ENCODE peak calls at places on chromosomes 12 and 14, in nine cellular contexts. One of them, this sample, is unnamed.

GRCh38 chr12:101678081-101678480 is 19.4 kb upstream of the CHPT1 start:
- DNase-seq in T-cell: no peak
- DNase-seq in substantia nigra: no peak
- DNase-seq in activated CD4-positive, alpha-beta memory T cell treated with anti-CD3 and anti-CD28 coated beads for 36 hours: no peak
- DNase-seq in GM23338: no peak
- DNase-seq in NCI-H1105 treated with DMSO at 0.1 percent for 48 hours: no peak
- DNase-seq in fibroblast of mammary gland: no peak
- DNase-seq in SJSA1: no peak
- DNase-seq in kidney: no peak
- DNase-seq in this sample: no peak

GRCh38 chr12:111773801-111774551 is 7.2 kb downstream of the ALDH2 start:
- DNase-seq in activated CD4-positive, alpha-beta memory T cell treated with anti-CD3 and anti-CD28 coated beads for 36 hours: no peak
- DNase-seq in substantia nigra: no peak
- DNase-seq in T-cell: no peak
- DNase-seq in kidney: peak; percentile 75
- DNase-seq in NCI-H1105 treated with DMSO at 0.1 percent for 48 hours: no peak
- DNase-seq in fibroblast of mammary gland: peak; percentile 93
- DNase-seq in SJSA1: peak; percentile 63
- DNase-seq in GM23338: no peak
- DNase-seq in this sample: no peak

GRCh38 chr14:86574778-86575129 is 1044.8 kb downstream of the FLRT2 start:
- DNase-seq in fibroblast of mammary gland: no peak
- DNase-seq in substantia nigra: no peak
- DNase-seq in kidney: no peak
- DNase-seq in NCI-H1105 treated with DMSO at 0.1 percent for 48 hours: no peak
- DNase-seq in activated CD4-positive, alpha-beta memory T cell treated with anti-CD3 and anti-CD28 coated beads for 36 hours: no peak
- DNase-seq in GM23338: no peak
- DNase-seq in SJSA1: no peak
- DNase-seq in T-cell: no peak
- DNase-seq in this sample: no peak

GRCh38 chr12:116492703-116493324 is 66.4 kb upstream of the MAP1LC3B2 start:
- DNase-seq in substantia nigra: no peak
- DNase-seq in activated CD4-positive, alpha-beta memory T cell treated with anti-CD3 and anti-CD28 coated beads for 36 hours: peak; percentile 19
- DNase-seq in NCI-H1105 treated with DMSO at 0.1 percent for 48 hours: no peak
- DNase-seq in GM23338: peak; percentile 58
- DNase-seq in T-cell: no peak
- DNase-seq in fibroblast of mammary gland: peak; percentile 95
- DNase-seq in kidney: no peak
- DNase-seq in SJSA1: no peak
- DNase-seq in this sample: no peak

GRCh38 chr12:118122264-118122663 is 13.7 kb upstream of the PEBP1 start:
- DNase-seq in NCI-H1105 treated with DMSO at 0.1 percent for 48 hours: no peak
- DNase-seq in GM23338: no peak
- DNase-seq in substantia nigra: no peak
- DNase-seq in SJSA1: no peak
- DNase-seq in activated CD4-positive, alpha-beta memory T cell treated with anti-CD3 and anti-CD28 coated beads for 36 hours: no peak
- DNase-seq in fibroblast of mammary gland: no peak
- DNase-seq in T-cell: no peak
- DNase-seq in kidney: peak; percentile 39
- DNase-seq in this sample: no peak

GRCh38 chr12:95182868-95183415 is 34.3 kb downstream of the FGD6 start:
- DNase-seq in SJSA1: peak; percentile 65
- DNase-seq in GM23338: no peak
- DNase-seq in T-cell: no peak
- DNase-seq in activated CD4-positive, alpha-beta memory T cell treated with anti-CD3 and anti-CD28 coated beads for 36 hours: peak; percentile 45
- DNase-seq in fibroblast of mammary gland: peak; percentile 73
- DNase-seq in NCI-H1105 treated with DMSO at 0.1 percent for 48 hours: no peak
- DNase-seq in kidney: no peak
- DNase-seq in substantia nigra: no peak
- DNase-seq in this sample: no peak

GRCh38 chr14:47186491-47186890 is 488.9 kb downstream of the MDGA2 start:
- DNase-seq in fibroblast of mammary gland: peak; percentile 3
- DNase-seq in SJSA1: no peak
- DNase-seq in T-cell: no peak
- DNase-seq in activated CD4-positive, alpha-beta memory T cell treated with anti-CD3 and anti-CD28 coated beads for 36 hours: no peak
- DNase-seq in GM23338: no peak
- DNase-seq in substantia nigra: no peak
- DNase-seq in NCI-H1105 treated with DMSO at 0.1 percent for 48 hours: peak; percentile 57
- DNase-seq in kidney: no peak
- DNase-seq in this sample: no peak

GRCh38 chr14:67710209-67710608 is 8.5 kb downstream of the RDH12 start:
- DNase-seq in fibroblast of mammary gland: peak; percentile 23
- DNase-seq in SJSA1: no peak
- DNase-seq in kidney: no peak
- DNase-seq in T-cell: no peak
- DNase-seq in NCI-H1105 treated with DMSO at 0.1 percent for 48 hours: no peak
- DNase-seq in substantia nigra: no peak
- DNase-seq in activated CD4-positive, alpha-beta memory T cell treated with anti-CD3 and anti-CD28 coated beads for 36 hours: no peak
- DNase-seq in GM23338: peak; percentile 67
- DNase-seq in this sample: no peak

GRCh38 chr14:94481468-94482131 is 5.6 kb upstream of the SERPINA9 start:
- DNase-seq in kidney: no peak
- DNase-seq in fibroblast of mammary gland: peak; percentile 45
- DNase-seq in NCI-H1105 treated with DMSO at 0.1 percent for 48 hours: no peak
- DNase-seq in activated CD4-positive, alpha-beta memory T cell treated with anti-CD3 and anti-CD28 coated beads for 36 hours: peak; percentile 31
- DNase-seq in GM23338: no peak
- DNase-seq in SJSA1: no peak
- DNase-seq in substantia nigra: no peak
- DNase-seq in T-cell: no peak
- DNase-seq in this sample: peak; percentile 56

GRCh38 chr12:76883151-76883550 is 4.3 kb upstream of the CSRP2 start:
- DNase-seq in GM23338: no peak
- DNase-seq in kidney: no peak
- DNase-seq in substantia nigra: no peak
- DNase-seq in SJSA1: no peak
- DNase-seq in activated CD4-positive, alpha-beta memory T cell treated with anti-CD3 and anti-CD28 coated beads for 36 hours: no peak
- DNase-seq in T-cell: no peak
- DNase-seq in NCI-H1105 treated with DMSO at 0.1 percent for 48 hours: no peak
- DNase-seq in fibroblast of mammary gland: peak; percentile 30
- DNase-seq in this sample: no peak

GRCh38 chr14:60710506-60710905 is 13.6 kb downstream of the SIX4 start:
- DNase-seq in activated CD4-positive, alpha-beta memory T cell treated with anti-CD3 and anti-CD28 coated beads for 36 hours: no peak
- DNase-seq in kidney: no peak
- DNase-seq in T-cell: no peak
- DNase-seq in NCI-H1105 treated with DMSO at 0.1 percent for 48 hours: no peak
- DNase-seq in SJSA1: no peak
- DNase-seq in fibroblast of mammary gland: no peak
- DNase-seq in substantia nigra: no peak
- DNase-seq in GM23338: peak; percentile 24
- DNase-seq in this sample: no peak

GRCh38 chr12:103820881-103821489 is 20.0 kb downstream of the NT5DC3 start:
- DNase-seq in kidney: no peak
- DNase-seq in GM23338: no peak
- DNase-seq in NCI-H1105 treated with DMSO at 0.1 percent for 48 hours: no peak
- DNase-seq in activated CD4-positive, alpha-beta memory T cell treated with anti-CD3 and anti-CD28 coated beads for 36 hours: no peak
- DNase-seq in T-cell: no peak
- DNase-seq in fibroblast of mammary gland: no peak
- DNase-seq in SJSA1: no peak
- DNase-seq in substantia nigra: no peak
- DNase-seq in this sample: no peak

GRCh38 chr12:24728366-24728765 is 220.5 kb downstream of the BCAT1 start:
- DNase-seq in NCI-H1105 treated with DMSO at 0.1 percent for 48 hours: peak; percentile 48
- DNase-seq in activated CD4-positive, alpha-beta memory T cell treated with anti-CD3 and anti-CD28 coated beads for 36 hours: no peak
- DNase-seq in SJSA1: no peak
- DNase-seq in kidney: no peak
- DNase-seq in fibroblast of mammary gland: peak; percentile 58
- DNase-seq in T-cell: no peak
- DNase-seq in GM23338: peak; percentile 50
- DNase-seq in substantia nigra: no peak
- DNase-seq in this sample: no peak

GRCh38 chr14:93112891-93113677 is 2.6 kb downstream of the ITPK1 start:
- DNase-seq in T-cell: peak; percentile 77
- DNase-seq in GM23338: peak; percentile 97
- DNase-seq in NCI-H1105 treated with DMSO at 0.1 percent for 48 hours: peak; percentile 65
- DNase-seq in fibroblast of mammary gland: peak; percentile 83
- DNase-seq in substantia nigra: peak; percentile 82
- DNase-seq in kidney: no peak
- DNase-seq in SJSA1: peak; percentile 72
- DNase-seq in activated CD4-positive, alpha-beta memory T cell treated with anti-CD3 and anti-CD28 coated beads for 36 hours: peak; percentile 85
- DNase-seq in this sample: no peak

GRCh38 chr14:105581551-105582341 is 55.4 kb downstream of the TMEM121 start:
- DNase-seq in activated CD4-positive, alpha-beta memory T cell treated with anti-CD3 and anti-CD28 coated beads for 36 hours: no peak
- DNase-seq in NCI-H1105 treated with DMSO at 0.1 percent for 48 hours: no peak
- DNase-seq in substantia nigra: no peak
- DNase-seq in GM23338: no peak
- DNase-seq in T-cell: no peak
- DNase-seq in fibroblast of mammary gland: no peak
- DNase-seq in kidney: peak; percentile 62
- DNase-seq in SJSA1: peak; percentile 27
- DNase-seq in this sample: peak; percentile 63

GRCh38 chr12:85358715-85359114 is 78.7 kb downstream of the ALX1 start:
- DNase-seq in fibroblast of mammary gland: no peak
- DNase-seq in NCI-H1105 treated with DMSO at 0.1 percent for 48 hours: no peak
- DNase-seq in GM23338: no peak
- DNase-seq in SJSA1: no peak
- DNase-seq in substantia nigra: no peak
- DNase-seq in kidney: no peak
- DNase-seq in T-cell: no peak
- DNase-seq in activated CD4-positive, alpha-beta memory T cell treated with anti-CD3 and anti-CD28 coated beads for 36 hours: no peak
- DNase-seq in this sample: no peak

GRCh38 chr14:31312934-31313333 is 105.3 kb upstream of the HECTD1 start:
- DNase-seq in T-cell: no peak
- DNase-seq in fibroblast of mammary gland: no peak
- DNase-seq in SJSA1: no peak
- DNase-seq in activated CD4-positive, alpha-beta memory T cell treated with anti-CD3 and anti-CD28 coated beads for 36 hours: no peak
- DNase-seq in NCI-H1105 treated with DMSO at 0.1 percent for 48 hours: no peak
- DNase-seq in substantia nigra: no peak
- DNase-seq in GM23338: no peak
- DNase-seq in kidney: no peak
- DNase-seq in this sample: no peak

GRCh38 chr12:46268349-46268616 is 560 bp downstream of the SLC38A1 start:
- DNase-seq in GM23338: no peak
- DNase-seq in substantia nigra: no peak
- DNase-seq in kidney: no peak
- DNase-seq in activated CD4-positive, alpha-beta memory T cell treated with anti-CD3 and anti-CD28 coated beads for 36 hours: no peak
- DNase-seq in fibroblast of mammary gland: peak; percentile 16
- DNase-seq in T-cell: no peak
- DNase-seq in SJSA1: no peak
- DNase-seq in NCI-H1105 treated with DMSO at 0.1 percent for 48 hours: no peak
- DNase-seq in this sample: no peak

GRCh38 chr12:107411792-107412535 is 273.6 kb upstream of the PWP1 start:
- DNase-seq in fibroblast of mammary gland: peak; percentile 78
- DNase-seq in GM23338: no peak
- DNase-seq in NCI-H1105 treated with DMSO at 0.1 percent for 48 hours: no peak
- DNase-seq in SJSA1: peak; percentile 84
- DNase-seq in kidney: no peak
- DNase-seq in T-cell: no peak
- DNase-seq in substantia nigra: no peak
- DNase-seq in activated CD4-positive, alpha-beta memory T cell treated with anti-CD3 and anti-CD28 coated beads for 36 hours: no peak
- DNase-seq in this sample: peak; percentile 72

GRCh38 chr14:77053046-77053841 is 24.7 kb upstream of the IRF2BPL start:
- DNase-seq in GM23338: peak; percentile 92
- DNase-seq in SJSA1: peak; percentile 78
- DNase-seq in activated CD4-positive, alpha-beta memory T cell treated with anti-CD3 and anti-CD28 coated beads for 36 hours: peak; percentile 85
- DNase-seq in fibroblast of mammary gland: no peak
- DNase-seq in substantia nigra: peak; percentile 51
- DNase-seq in T-cell: peak; percentile 80
- DNase-seq in kidney: peak; percentile 91
- DNase-seq in NCI-H1105 treated with DMSO at 0.1 percent for 48 hours: no peak
- DNase-seq in this sample: no peak

GRCh38 chr12:132476038-132476414 is 13.9 kb upstream of the FBRSL1 start:
- DNase-seq in kidney: no peak
- DNase-seq in NCI-H1105 treated with DMSO at 0.1 percent for 48 hours: no peak
- DNase-seq in substantia nigra: no peak
- DNase-seq in fibroblast of mammary gland: no peak
- DNase-seq in T-cell: no peak
- DNase-seq in SJSA1: no peak
- DNase-seq in GM23338: no peak
- DNase-seq in activated CD4-positive, alpha-beta memory T cell treated with anti-CD3 and anti-CD28 coated beads for 36 hours: no peak
- DNase-seq in this sample: no peak

GRCh38 chr12:106913456-106913855 is 42.3 kb upstream of the TMEM263 start:
- DNase-seq in activated CD4-positive, alpha-beta memory T cell treated with anti-CD3 and anti-CD28 coated beads for 36 hours: no peak
- DNase-seq in T-cell: no peak
- DNase-seq in fibroblast of mammary gland: no peak
- DNase-seq in kidney: no peak
- DNase-seq in NCI-H1105 treated with DMSO at 0.1 percent for 48 hours: no peak
- DNase-seq in SJSA1: no peak
- DNase-seq in substantia nigra: no peak
- DNase-seq in GM23338: no peak
- DNase-seq in this sample: no peak

GRCh38 chr12:104769207-104769606 is 188.9 kb downstream of the SLC41A2 start:
- DNase-seq in SJSA1: no peak
- DNase-seq in fibroblast of mammary gland: no peak
- DNase-seq in substantia nigra: no peak
- DNase-seq in T-cell: no peak
- DNase-seq in GM23338: peak; percentile 54
- DNase-seq in activated CD4-positive, alpha-beta memory T cell treated with anti-CD3 and anti-CD28 coated beads for 36 hours: no peak
- DNase-seq in kidney: no peak
- DNase-seq in NCI-H1105 treated with DMSO at 0.1 percent for 48 hours: no peak
- DNase-seq in this sample: no peak

GRCh38 chr12:112121780-112122565 is 3.4 kb upstream of the TRAFD1 start:
- DNase-seq in GM23338: peak; percentile 31
- DNase-seq in fibroblast of mammary gland: peak; percentile 88
- DNase-seq in T-cell: no peak
- DNase-seq in activated CD4-positive, alpha-beta memory T cell treated with anti-CD3 and anti-CD28 coated beads for 36 hours: no peak
- DNase-seq in substantia nigra: peak; percentile 12
- DNase-seq in kidney: peak; percentile 76
- DNase-seq in NCI-H1105 treated with DMSO at 0.1 percent for 48 hours: peak; percentile 31
- DNase-seq in SJSA1: peak; percentile 65
- DNase-seq in this sample: peak; percentile 59

This sample was measured in RWPE2.